ENCODE peak calls at places on chromosomes 11 and 22, in nine cellular contexts. One of them, this sample, is unnamed. For H3K4me1, the result is how much of the 10 kb centered on the place peaks cover.

GRCh38 chr22:43053176-43053575 is 36.0 kb downstream of the TTLL1 start:
- DNase-seq in tibial artery: no peak
- DNase-seq in stomach: no peak
- DNase-seq in endothelial cell of umbilical vein: no peak
- DNase-seq in upper lobe of right lung: no peak
- DNase-seq in colonic mucosa: no peak
- DNase-seq in psoas muscle: no peak
- DNase-seq in heart right ventricle: no peak
- DNase-seq in astrocyte: no peak
- DNase-seq in this sample: no peak

GRCh38 chr11:62508336-62509058 is 38.1 kb downstream of the AHNAK start:
- DNase-seq in stomach: peak
- DNase-seq in heart right ventricle: peak
- DNase-seq in tibial artery: peak
- DNase-seq in endothelial cell of umbilical vein: peak
- DNase-seq in astrocyte: peak
- DNase-seq in colonic mucosa: peak
- DNase-seq in upper lobe of right lung: peak
- DNase-seq in psoas muscle: peak
- DNase-seq in this sample: no peak

GRCh38 chr22:43515411-43515810 is 103.6 kb downstream of the MPPED1 start:
- DNase-seq in stomach: no peak
- DNase-seq in heart right ventricle: no peak
- DNase-seq in astrocyte: no peak
- DNase-seq in endothelial cell of umbilical vein: no peak
- DNase-seq in tibial artery: no peak
- DNase-seq in colonic mucosa: no peak
- DNase-seq in upper lobe of right lung: no peak
- DNase-seq in psoas muscle: no peak
- DNase-seq in this sample: no peak

GRCh38 chr11:61069427-61069826 is 32.9 kb upstream of the CD5 start:
- DNase-seq in tibial artery: no peak
- DNase-seq in upper lobe of right lung: no peak
- DNase-seq in psoas muscle: no peak
- DNase-seq in endothelial cell of umbilical vein: no peak
- DNase-seq in astrocyte: no peak
- DNase-seq in heart right ventricle: no peak
- DNase-seq in colonic mucosa: no peak
- DNase-seq in stomach: no peak
- DNase-seq in this sample: no peak

GRCh38 chr11:129862123-129862522 is 33.3 kb downstream of the NFRKB start:
- DNase-seq in stomach: no peak
- DNase-seq in heart right ventricle: no peak
- DNase-seq in endothelial cell of umbilical vein: no peak
- DNase-seq in colonic mucosa: no peak
- DNase-seq in tibial artery: no peak
- DNase-seq in astrocyte: no peak
- DNase-seq in upper lobe of right lung: no peak
- DNase-seq in psoas muscle: no peak
- DNase-seq in this sample: no peak

GRCh38 chr22:45425531-45426265 is 12.2 kb downstream of the RIBC2 start:
- DNase-seq in endothelial cell of umbilical vein: no peak
- DNase-seq in upper lobe of right lung: peak
- DNase-seq in stomach: no peak
- DNase-seq in colonic mucosa: no peak
- DNase-seq in psoas muscle: peak
- DNase-seq in heart right ventricle: no peak
- DNase-seq in astrocyte: no peak
- DNase-seq in tibial artery: peak
- DNase-seq in this sample: peak

GRCh38 chr22:46286006-46286405 is 10.7 kb upstream of the GTSE1 start:
- DNase-seq in heart right ventricle: no peak
- DNase-seq in tibial artery: no peak
- DNase-seq in astrocyte: no peak
- DNase-seq in psoas muscle: no peak
- DNase-seq in stomach: no peak
- DNase-seq in endothelial cell of umbilical vein: no peak
- DNase-seq in upper lobe of right lung: no peak
- DNase-seq in colonic mucosa: no peak
- DNase-seq in this sample: no peak

GRCh38 chr22:42214625-42215415 is 55.6 kb downstream of the TCF20 start:
- DNase-seq in heart right ventricle: peak
- DNase-seq in psoas muscle: peak
- DNase-seq in tibial artery: peak
- DNase-seq in stomach: no peak
- DNase-seq in astrocyte: no peak
- DNase-seq in upper lobe of right lung: no peak
- DNase-seq in endothelial cell of umbilical vein: no peak
- DNase-seq in colonic mucosa: no peak
- DNase-seq in this sample: no peak

GRCh38 chr11:103326070-103326794 is 217.0 kb downstream of the DYNC2H1 start:
- DNase-seq in upper lobe of right lung: no peak
- DNase-seq in colonic mucosa: peak
- DNase-seq in stomach: no peak
- DNase-seq in endothelial cell of umbilical vein: peak
- DNase-seq in psoas muscle: no peak
- DNase-seq in tibial artery: peak
- DNase-seq in heart right ventricle: peak
- DNase-seq in astrocyte: peak
- DNase-seq in this sample: no peak

GRCh38 chr22:37982938-37983859 is 1.2 kb downstream of the SOX10 start:
- DNase-seq in colonic mucosa: no peak
- DNase-seq in psoas muscle: no peak
- DNase-seq in stomach: no peak
- DNase-seq in endothelial cell of umbilical vein: no peak
- DNase-seq in astrocyte: no peak
- DNase-seq in heart right ventricle: no peak
- DNase-seq in tibial artery: no peak
- DNase-seq in upper lobe of right lung: no peak
- DNase-seq in this sample: no peak

GRCh38 chr11:92866679-92867282 is 102.7 kb upstream of the MTNR1B start:
- DNase-seq in upper lobe of right lung: no peak
- DNase-seq in tibial artery: no peak
- DNase-seq in endothelial cell of umbilical vein: no peak
- DNase-seq in colonic mucosa: no peak
- DNase-seq in heart right ventricle: peak
- DNase-seq in astrocyte: no peak
- DNase-seq in psoas muscle: no peak
- DNase-seq in stomach: no peak
- DNase-seq in this sample: no peak

GRCh38 chr11:117188620-117189081 is 10.1 kb downstream of the SIDT2 start:
- DNase-seq in endothelial cell of umbilical vein: no peak
- DNase-seq in psoas muscle: no peak
- DNase-seq in tibial artery: peak
- DNase-seq in heart right ventricle: no peak
- DNase-seq in colonic mucosa: peak
- DNase-seq in upper lobe of right lung: peak
- DNase-seq in astrocyte: no peak
- DNase-seq in stomach: peak
- DNase-seq in this sample: no peak

GRCh38 chr11:117189191-117189940 is 9.8 kb upstream of the TAGLN start:
- DNase-seq in endothelial cell of umbilical vein: no peak
- DNase-seq in upper lobe of right lung: peak
- DNase-seq in astrocyte: no peak
- DNase-seq in psoas muscle: no peak
- DNase-seq in colonic mucosa: peak
- DNase-seq in stomach: peak
- DNase-seq in tibial artery: peak
- DNase-seq in heart right ventricle: no peak
- DNase-seq in this sample: no peak

GRCh38 chr11:117187428-117187798 is 8.9 kb downstream of the SIDT2 start:
- DNase-seq in psoas muscle: peak
- DNase-seq in endothelial cell of umbilical vein: no peak
- DNase-seq in colonic mucosa: peak
- DNase-seq in stomach: peak
- DNase-seq in heart right ventricle: no peak
- DNase-seq in upper lobe of right lung: no peak
- DNase-seq in astrocyte: no peak
- DNase-seq in tibial artery: peak
- DNase-seq in this sample: no peak

GRCh38 chr11:117187007-117187406 is 8.5 kb downstream of the SIDT2 start:
- DNase-seq in tibial artery: peak
- DNase-seq in colonic mucosa: peak
- DNase-seq in heart right ventricle: no peak
- DNase-seq in psoas muscle: peak
- DNase-seq in stomach: no peak
- DNase-seq in upper lobe of right lung: no peak
- DNase-seq in endothelial cell of umbilical vein: no peak
- DNase-seq in astrocyte: no peak
- DNase-seq in this sample: no peak

GRCh38 chr11:117187799-117188481 is 9.4 kb downstream of the SIDT2 start:
- DNase-seq in colonic mucosa: peak
- DNase-seq in upper lobe of right lung: peak
- DNase-seq in heart right ventricle: no peak
- DNase-seq in psoas muscle: peak
- DNase-seq in stomach: peak
- DNase-seq in endothelial cell of umbilical vein: no peak
- DNase-seq in tibial artery: peak
- DNase-seq in astrocyte: no peak
- DNase-seq in this sample: no peak
- H3K4me1 ChIP-seq in colonic mucosa: under half
- H3K4me1 ChIP-seq in upper lobe of right lung: under half
- H3K4me1 ChIP-seq in heart right ventricle: under half
- H3K4me1 ChIP-seq in psoas muscle: under half
- H3K4me1 ChIP-seq in stomach: half or more
- H3K4me1 ChIP-seq in endothelial cell of umbilical vein: under half
- H3K4me1 ChIP-seq in tibial artery: under half
- H3K4me1 ChIP-seq in astrocyte: under half
- H3K4me1 ChIP-seq in this sample: under half

DNA sequence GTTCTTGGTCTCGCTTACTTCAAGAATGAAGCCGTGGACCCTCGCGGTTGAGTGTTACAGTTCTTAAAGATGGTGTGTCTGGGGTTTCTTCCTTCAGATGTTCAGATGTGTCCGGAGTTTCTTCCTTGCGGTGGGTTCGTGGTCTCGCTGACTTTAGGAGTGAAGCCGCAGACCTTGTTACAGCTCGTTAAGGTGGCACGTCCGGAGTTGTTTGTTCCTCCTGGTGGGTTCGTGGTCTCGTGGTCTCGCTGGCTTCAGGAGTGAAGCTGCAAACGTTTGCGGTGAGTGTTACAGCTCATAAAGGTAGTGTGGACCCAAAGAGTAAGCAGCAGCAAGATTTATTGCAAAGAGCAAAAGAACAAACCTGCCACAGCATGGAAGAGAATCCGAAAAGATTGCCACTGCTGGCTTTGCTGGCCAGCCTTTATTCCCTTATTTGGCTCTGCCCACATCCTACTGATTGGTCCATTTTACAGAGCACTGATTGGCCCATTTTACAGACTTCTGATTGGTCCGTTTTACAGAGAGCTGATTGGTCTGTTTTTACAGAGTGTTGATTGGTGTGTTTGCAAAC is 27.1 kb upstream of the NXPE2 start:
- DNase-seq in astrocyte: no peak
- DNase-seq in stomach: no peak
- DNase-seq in psoas muscle: no peak
- DNase-seq in tibial artery: no peak
- DNase-seq in colonic mucosa: no peak
- DNase-seq in upper lobe of right lung: no peak
- DNase-seq in heart right ventricle: no peak
- DNase-seq in endothelial cell of umbilical vein: no peak
- DNase-seq in this sample: no peak
- TF ChIP-seq CTCF in astrocyte: no peak
- TF ChIP-seq CTCF in stomach: no peak
- TF ChIP-seq CTCF in psoas muscle: no peak
- TF ChIP-seq CTCF in tibial artery: no peak
- TF ChIP-seq CTCF in colonic mucosa: no peak
- TF ChIP-seq CTCF in upper lobe of right lung: no peak
- TF ChIP-seq CTCF in heart right ventricle: no peak
- TF ChIP-seq CTCF in endothelial cell of umbilical vein: no peak
- TF ChIP-seq CTCF in this sample: no peak

GRCh38 chr11:86735462-86736302 is 63.3 kb upstream of the ME3 start:
- DNase-seq in astrocyte: peak
- DNase-seq in stomach: no peak
- DNase-seq in endothelial cell of umbilical vein: peak
- DNase-seq in heart right ventricle: no peak
- DNase-seq in upper lobe of right lung: no peak
- DNase-seq in colonic mucosa: no peak
- DNase-seq in psoas muscle: no peak
- DNase-seq in tibial artery: no peak
- DNase-seq in this sample: no peak

GRCh38 chr11:86738615-86739014 is 61.7 kb upstream of the PRSS23 start:
- DNase-seq in tibial artery: no peak
- DNase-seq in colonic mucosa: no peak
- DNase-seq in psoas muscle: no peak
- DNase-seq in astrocyte: no peak
- DNase-seq in upper lobe of right lung: no peak
- DNase-seq in heart right ventricle: no peak
- DNase-seq in endothelial cell of umbilical vein: peak
- DNase-seq in stomach: no peak
- DNase-seq in this sample: no peak

GRCh38 chr11:86736303-86737143 is 63.8 kb upstream of the PRSS23 start:
- DNase-seq in upper lobe of right lung: no peak
- DNase-seq in stomach: no peak
- DNase-seq in colonic mucosa: no peak
- DNase-seq in psoas muscle: no peak
- DNase-seq in endothelial cell of umbilical vein: peak
- DNase-seq in tibial artery: no peak
- DNase-seq in astrocyte: no peak
- DNase-seq in heart right ventricle: no peak
- DNase-seq in this sample: no peak

GRCh38 chr11:86737223-86737622 is 63.1 kb upstream of the PRSS23 start:
- DNase-seq in colonic mucosa: no peak
- DNase-seq in heart right ventricle: no peak
- DNase-seq in astrocyte: no peak
- DNase-seq in tibial artery: no peak
- DNase-seq in endothelial cell of umbilical vein: no peak
- DNase-seq in upper lobe of right lung: no peak
- DNase-seq in psoas muscle: no peak
- DNase-seq in stomach: no peak
- DNase-seq in this sample: no peak

DNA sequence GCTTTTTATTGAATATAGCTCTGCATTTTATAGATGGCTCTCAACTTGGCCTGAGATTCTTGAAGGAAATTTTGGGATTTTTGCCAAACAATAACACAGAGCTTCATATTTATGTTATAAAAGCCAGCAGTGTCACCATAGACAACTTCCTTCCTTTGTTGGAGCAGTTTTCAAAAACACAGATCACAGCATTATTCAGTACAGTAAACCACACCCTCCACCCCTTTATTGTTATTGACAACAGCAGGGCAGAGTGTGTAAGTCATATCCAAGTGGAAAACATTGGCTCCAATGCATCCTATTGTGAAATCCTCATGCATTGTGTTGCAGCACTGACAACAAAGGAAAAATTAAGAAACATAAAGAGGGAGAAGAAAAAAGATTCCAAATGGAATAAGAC is 62.6 kb upstream of the PRSS23 start:
- DNase-seq in heart right ventricle: no peak
- DNase-seq in endothelial cell of umbilical vein: peak
- DNase-seq in psoas muscle: no peak
- DNase-seq in astrocyte: no peak
- DNase-seq in tibial artery: no peak
- DNase-seq in upper lobe of right lung: no peak
- DNase-seq in stomach: no peak
- DNase-seq in colonic mucosa: no peak
- DNase-seq in this sample: no peak
- H3K4me1 ChIP-seq in heart right ventricle: under half
- H3K4me1 ChIP-seq in endothelial cell of umbilical vein: half or more
- H3K4me1 ChIP-seq in psoas muscle: under half
- H3K4me1 ChIP-seq in astrocyte: half or more
- H3K4me1 ChIP-seq in tibial artery: half or more
- H3K4me1 ChIP-seq in upper lobe of right lung: under half
- H3K4me1 ChIP-seq in stomach: half or more
- H3K4me1 ChIP-seq in colonic mucosa: under half
- H3K4me1 ChIP-seq in this sample: half or more

GRCh38 chr22:25110846-25111578 is 88.6 kb upstream of the CRYBB3 start:
- DNase-seq in psoas muscle: peak
- DNase-seq in heart right ventricle: peak
- DNase-seq in tibial artery: peak
- DNase-seq in endothelial cell of umbilical vein: peak
- DNase-seq in astrocyte: peak
- DNase-seq in colonic mucosa: peak
- DNase-seq in upper lobe of right lung: peak
- DNase-seq in stomach: peak
- DNase-seq in this sample: no peak
- TF ChIP-seq CTCF in psoas muscle: peak
- TF ChIP-seq CTCF in heart right ventricle: peak
- TF ChIP-seq CTCF in tibial artery: peak
- TF ChIP-seq CTCF in endothelial cell of umbilical vein: peak
- TF ChIP-seq CTCF in astrocyte: peak
- TF ChIP-seq CTCF in colonic mucosa: peak
- TF ChIP-seq CTCF in upper lobe of right lung: peak
- TF ChIP-seq CTCF in stomach: no peak
- TF ChIP-seq CTCF in this sample: peak